ENCODE peak calls at places on chromosomes 6 and 20, in eight cellular contexts. B is AG08396, P is fibroblast of the conjunctiva, C is astrocyte of the hippocampus, W is endothelial cell, Q is C1 segment of cervical spinal cord, T is mucosa of descending colon, L is colonic mucosa. M is an unnamed sample.

GRCh38 chr6:2967936-2968335 is 3.4 kb downstream of the SERPINB6 start:
- DNase-seq in B (no peak), P (no peak), C (no peak), W (no peak), Q (no peak), T (no peak), L (no peak), M (no peak)

GRCh38 chr6:74585779-74586178 is 620.1 kb downstream of the COL12A1 start:
- DNase-seq in B (no peak), P (no peak), C (no peak), W (no peak), Q (no peak), T (no peak), L (no peak), M (no peak)

GRCh38 chr6:41705996-41706835 is 29.2 kb downstream of the TFEB start:
- DNase-seq in B (peak), P (peak), C (peak), W (peak), Q (no peak), T (peak), L (peak), M (peak)

GRCh38 chr6:35302604-35303218 is 5.1 kb downstream of the DEF6 start:
- DNase-seq in B (no peak), P (no peak), C (peak), W (no peak), Q (no peak), T (peak), L (peak), M (no peak)

GRCh38 chr6:14671261-14671681 is 553.7 kb downstream of the CD83 start:
- DNase-seq in B (no peak), P (peak), C (peak), W (no peak), Q (no peak), T (no peak), L (no peak), M (no peak)

GRCh38 chr6:22664968-22665367 is 95.6 kb downstream of the HDGFL1 start:
- DNase-seq in B (no peak), P (no peak), C (no peak), W (no peak), Q (no peak), T (no peak), L (no peak), M (no peak)

GRCh38 chr6:45591816-45592359 is 214.2 kb upstream of the SUPT3H start:
- DNase-seq in B (no peak), P (no peak), C (no peak), W (no peak), Q (no peak), T (no peak), L (no peak), M (no peak)

GRCh38 chr6:111854683-111855082 is 18.6 kb downstream of the FYN start:
- DNase-seq in B (no peak), P (no peak), C (no peak), W (no peak), Q (no peak), T (no peak), L (no peak), M (no peak)

GRCh38 chr6:104357928-104358327 is 501.8 kb downstream of the HACE1 start:
- DNase-seq in B (no peak), P (no peak), C (no peak), W (no peak), Q (no peak), T (no peak), L (no peak), M (no peak)

GRCh38 chr6:66103954-66104353 is 396.9 kb upstream of the EYS start:
- DNase-seq in B (peak), P (no peak), C (peak), W (no peak), Q (no peak), T (no peak), L (no peak), M (no peak)

GRCh38 chr6:143545976-143546547 is 34.5 kb upstream of the FUCA2 start:
- DNase-seq in B (no peak), P (no peak), C (peak), W (no peak), Q (no peak), T (no peak), L (no peak), M (no peak)

GRCh38 chr6:116409756-116410155 is 39.0 kb downstream of the DSE start:
- DNase-seq in B (no peak), P (no peak), C (no peak), W (no peak), Q (no peak), T (no peak), L (no peak), M (no peak)

GRCh38 chr20:8267009-8267408 is 134.9 kb downstream of the PLCB1 start:
- DNase-seq in B (no peak), P (no peak), C (no peak), W (no peak), Q (no peak), T (no peak), L (no peak), M (no peak)

GRCh38 chr6:108559884-108560462 is 744 bp upstream of the FOXO3 start:
- DNase-seq in B (peak), P (peak), C (peak), W (peak), Q (peak), T (peak), L (peak), M (no peak)

GRCh38 chr20:25090492-25091429 is 8.8 kb upstream of the VSX1 start:
- DNase-seq in B (no peak), P (no peak), C (no peak), W (no peak), Q (no peak), T (peak), L (peak), M (no peak)

GRCh38 chr6:15642276-15642675 is 20.6 kb downstream of the DTNBP1 start:
- DNase-seq in B (no peak), P (no peak), C (no peak), W (no peak), Q (no peak), T (no peak), L (no peak), M (no peak)

GRCh38 chr20:52824494-52825216 is 147.5 kb upstream of the TSHZ2 start:
- DNase-seq in B (no peak), P (no peak), C (no peak), W (no peak), Q (no peak), T (no peak), L (no peak), M (no peak)

GRCh38 chr6:101070044-101070608 is 189.0 kb upstream of the ASCC3 start:
- DNase-seq in B (no peak), P (no peak), C (no peak), W (no peak), Q (no peak), T (no peak), L (no peak), M (no peak)

GRCh38 chr6:31441368-31442267 is 38.2 kb downstream of the MICA start:
- DNase-seq in B (peak), P (peak), C (peak), W (peak), Q (no peak), T (peak), L (peak), M (peak)

GRCh38 chr6:22569281-22570184 is at the start of gene HDGFL1:
- DNase-seq in B (no peak), P (no peak), C (no peak), W (no peak), Q (no peak), T (no peak), L (no peak), M (no peak)